ENCODE peak calls at places on chromosomes 1 and 21, in four cellular contexts. One of them, this sample, is unnamed.

GRCh38 chr1:198775606-198776005 is 136.8 kb downstream of the PTPRC start:
- DNase-seq in endothelial cell of umbilical vein: no peak
- DNase-seq in breast epithelium: no peak
- DNase-seq in OCI-LY7: no peak
- DNase-seq in this sample: no peak

GRCh38 chr1:24186993-24187790 is at the start of gene IFNLR1:
- DNase-seq in breast epithelium: peak; percentile 82
- DNase-seq in OCI-LY7: peak; percentile 91
- DNase-seq in endothelial cell of umbilical vein: no peak
- DNase-seq in this sample: peak; percentile 96

GRCh38 chr1:108182854-108183253 is 17.3 kb downstream of the SLC25A24 start:
- DNase-seq in OCI-LY7: no peak
- DNase-seq in endothelial cell of umbilical vein: no peak
- DNase-seq in breast epithelium: no peak
- DNase-seq in this sample: no peak

GRCh38 chr1:204419064-204419403 is 7.4 kb upstream of the PPP1R15B start:
- DNase-seq in OCI-LY7: no peak
- DNase-seq in breast epithelium: no peak
- DNase-seq in endothelial cell of umbilical vein: peak; percentile 46
- DNase-seq in this sample: no peak

GRCh38 chr1:160353223-160353622 is 10.0 kb downstream of the NCSTN start:
- DNase-seq in breast epithelium: no peak
- DNase-seq in OCI-LY7: no peak
- DNase-seq in endothelial cell of umbilical vein: no peak
- DNase-seq in this sample: no peak

GRCh38 chr1:224497714-224498573 is 63.3 kb upstream of the WDR26 start:
- DNase-seq in endothelial cell of umbilical vein: peak; percentile 89
- DNase-seq in breast epithelium: peak; percentile 33
- DNase-seq in OCI-LY7: peak; percentile 24
- DNase-seq in this sample: peak; percentile 86

GRCh38 chr1:116325922-116326321 is 47.1 kb upstream of the ATP1A1 start:
- DNase-seq in breast epithelium: no peak
- DNase-seq in endothelial cell of umbilical vein: no peak
- DNase-seq in OCI-LY7: peak; percentile 80
- DNase-seq in this sample: no peak

GRCh38 chr21:16280731-16281130 is 550.9 kb downstream of the USP25 start:
- DNase-seq in OCI-LY7: no peak
- DNase-seq in endothelial cell of umbilical vein: peak; percentile 62
- DNase-seq in breast epithelium: no peak
- DNase-seq in this sample: no peak

GRCh38 chr1:246577720-246578106 is 11.5 kb downstream of the CNST start:
- DNase-seq in breast epithelium: no peak
- DNase-seq in endothelial cell of umbilical vein: peak; percentile 37
- DNase-seq in OCI-LY7: no peak
- DNase-seq in this sample: no peak

GRCh38 chr1:9494936-9495758 is 44.1 kb upstream of the SLC25A33 start:
- DNase-seq in breast epithelium: no peak
- DNase-seq in endothelial cell of umbilical vein: peak; percentile 42
- DNase-seq in OCI-LY7: peak; percentile 82
- DNase-seq in this sample: peak; percentile 81

GRCh38 chr21:44596068-44596725 is 3.9 kb upstream of the KRTAP10-6 start:
- DNase-seq in OCI-LY7: no peak
- DNase-seq in endothelial cell of umbilical vein: no peak
- DNase-seq in breast epithelium: no peak
- DNase-seq in this sample: no peak

GRCh38 chr1:225879521-225880209 is 2.5 kb downstream of the TMEM63A start:
- DNase-seq in OCI-LY7: peak; percentile 45
- DNase-seq in breast epithelium: peak; percentile 51
- DNase-seq in endothelial cell of umbilical vein: no peak
- DNase-seq in this sample: no peak

GRCh38 chr1:226638001-226638601 is 89.5 kb downstream of the STUM start:
- DNase-seq in breast epithelium: no peak
- DNase-seq in endothelial cell of umbilical vein: no peak
- DNase-seq in OCI-LY7: no peak
- DNase-seq in this sample: no peak

GRCh38 chr1:161817155-161817730 is 51.1 kb downstream of the ATF6 start:
- DNase-seq in breast epithelium: no peak
- DNase-seq in endothelial cell of umbilical vein: no peak
- DNase-seq in OCI-LY7: no peak
- DNase-seq in this sample: no peak

GRCh38 chr1:54819195-54819536 is 18.0 kb upstream of the TTC22 start:
- DNase-seq in endothelial cell of umbilical vein: no peak
- DNase-seq in OCI-LY7: no peak
- DNase-seq in breast epithelium: peak; percentile 31
- DNase-seq in this sample: no peak

GRCh38 chr1:94924967-94925366 is 1.9 kb downstream of the CNN3 start:
- DNase-seq in endothelial cell of umbilical vein: peak; percentile 59
- DNase-seq in OCI-LY7: no peak
- DNase-seq in breast epithelium: no peak
- DNase-seq in this sample: no peak

GRCh38 chr1:47201179-47201578 is 11.3 kb upstream of the PDZK1IP1 start:
- DNase-seq in endothelial cell of umbilical vein: peak; percentile 29
- DNase-seq in OCI-LY7: no peak
- DNase-seq in breast epithelium: no peak
- DNase-seq in this sample: no peak

GRCh38 chr1:111660204-111661150 is 40.9 kb downstream of the RAP1A start:
- DNase-seq in endothelial cell of umbilical vein: no peak
- DNase-seq in breast epithelium: no peak
- DNase-seq in OCI-LY7: no peak
- DNase-seq in this sample: no peak

GRCh38 chr1:79322511-79323027 is 316.0 kb upstream of the ADGRL4 start:
- DNase-seq in OCI-LY7: no peak
- DNase-seq in breast epithelium: no peak
- DNase-seq in endothelial cell of umbilical vein: no peak
- DNase-seq in this sample: no peak

GRCh38 chr1:51385776-51386175 is 55.4 kb upstream of the TTC39A start:
- DNase-seq in endothelial cell of umbilical vein: no peak
- DNase-seq in breast epithelium: no peak
- DNase-seq in OCI-LY7: no peak
- DNase-seq in this sample: no peak
- TF ChIP-seq CTCF in endothelial cell of umbilical vein: no peak
- TF ChIP-seq CTCF in breast epithelium: no peak
- TF ChIP-seq CTCF in OCI-LY7: no peak
- TF ChIP-seq CTCF in this sample: no peak

GRCh38 chr1:51341876-51342496 is 11.6 kb upstream of the TTC39A start:
- DNase-seq in OCI-LY7: peak; percentile 50
- DNase-seq in breast epithelium: no peak
- DNase-seq in endothelial cell of umbilical vein: no peak
- DNase-seq in this sample: peak; percentile 78
- TF ChIP-seq CTCF in OCI-LY7: peak; percentile 67
- TF ChIP-seq CTCF in breast epithelium: no peak
- TF ChIP-seq CTCF in endothelial cell of umbilical vein: no peak
- TF ChIP-seq CTCF in this sample: no peak

DNA sequence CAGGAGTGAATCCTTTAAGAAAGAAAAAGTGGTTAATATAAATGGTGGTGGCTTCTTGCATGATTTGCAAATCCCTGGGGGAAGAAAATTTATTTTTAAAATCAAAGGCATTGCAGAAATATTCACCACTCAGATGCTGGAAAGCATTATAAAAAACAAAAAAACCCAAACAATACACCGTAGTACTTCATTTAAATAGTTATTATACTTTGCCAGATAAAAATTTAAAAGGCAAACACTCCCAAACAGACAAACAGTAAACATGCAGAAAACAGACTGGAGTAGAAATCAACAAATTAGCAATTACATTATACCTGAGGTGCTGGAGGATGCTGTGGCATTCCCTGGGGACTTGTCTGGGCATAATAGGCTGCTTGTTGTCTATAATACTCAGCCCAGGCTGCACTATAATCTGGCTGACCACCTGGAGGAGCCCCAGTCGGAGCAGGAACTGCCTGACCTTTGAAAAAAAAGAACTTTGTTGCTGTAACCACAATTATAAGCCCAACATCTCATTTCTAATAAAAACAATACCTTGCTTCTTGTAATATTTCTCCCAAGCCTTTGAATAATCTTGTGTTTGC is 29.9 kb downstream of the FUBP1 start:
- DNase-seq in breast epithelium: no peak
- DNase-seq in OCI-LY7: peak; percentile 27
- DNase-seq in endothelial cell of umbilical vein: peak; percentile 74
- DNase-seq in this sample: no peak
- TF ChIP-seq CTCF in breast epithelium: no peak
- TF ChIP-seq CTCF in OCI-LY7: peak; percentile 32
- TF ChIP-seq CTCF in endothelial cell of umbilical vein: peak; percentile 30
- TF ChIP-seq CTCF in this sample: no peak

DNA sequence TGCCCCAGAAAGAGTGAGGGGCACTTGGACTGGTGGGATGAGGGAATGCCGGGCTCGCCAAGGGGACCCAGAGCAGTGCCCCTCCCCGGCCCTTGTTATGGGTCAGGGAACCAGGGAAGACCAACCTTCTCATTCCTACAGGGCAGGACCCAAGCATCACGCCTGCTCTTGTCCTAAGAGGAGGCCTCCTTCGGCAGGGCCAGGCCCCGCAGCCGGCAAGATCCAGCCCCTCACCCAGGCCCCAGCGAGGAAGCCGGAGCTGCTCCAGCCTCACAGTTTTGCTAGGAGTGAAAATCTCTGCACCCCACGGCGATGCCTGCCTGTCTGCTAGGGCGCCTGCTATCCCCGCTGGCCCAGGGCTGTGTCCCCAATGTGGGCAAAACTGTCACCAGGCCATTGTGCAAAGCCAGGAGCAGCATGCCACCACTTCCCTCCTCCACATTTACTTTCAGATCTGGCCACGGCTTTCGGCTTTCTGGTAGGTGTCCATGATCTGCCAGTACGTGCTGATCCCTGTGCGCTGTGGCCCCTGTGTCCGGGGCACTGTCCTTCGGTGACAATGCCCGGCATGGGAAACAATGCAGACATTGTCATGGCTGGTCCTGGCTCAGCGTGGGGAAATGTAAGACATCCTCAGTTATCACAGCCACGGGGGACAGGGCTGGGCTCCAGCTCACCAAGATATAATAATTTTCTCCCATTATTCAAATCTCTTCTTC is 9.6 kb downstream of the ACTRT2 start:
- DNase-seq in endothelial cell of umbilical vein: no peak
- DNase-seq in breast epithelium: no peak
- DNase-seq in OCI-LY7: no peak
- DNase-seq in this sample: no peak
- TF ChIP-seq CTCF in endothelial cell of umbilical vein: no peak
- TF ChIP-seq CTCF in breast epithelium: no peak
- TF ChIP-seq CTCF in OCI-LY7: no peak
- TF ChIP-seq CTCF in this sample: no peak

GRCh38 chr1:240031414-240031813 is 60.3 kb upstream of the FMN2 start:
- DNase-seq in breast epithelium: no peak
- DNase-seq in OCI-LY7: no peak
- DNase-seq in endothelial cell of umbilical vein: peak; percentile 55
- DNase-seq in this sample: no peak

GRCh38 chr1:240033406-240033805 is 58.3 kb upstream of the FMN2 start:
- DNase-seq in OCI-LY7: no peak
- DNase-seq in breast epithelium: no peak
- DNase-seq in endothelial cell of umbilical vein: no peak
- DNase-seq in this sample: no peak

GRCh38 chr1:240030236-240030635 is 61.4 kb upstream of the FMN2 start:
- DNase-seq in endothelial cell of umbilical vein: no peak
- DNase-seq in OCI-LY7: no peak
- DNase-seq in breast epithelium: no peak
- DNase-seq in this sample: no peak

GRCh38 chr1:240029418-240029817 is 62.3 kb upstream of the FMN2 start:
- DNase-seq in endothelial cell of umbilical vein: no peak
- DNase-seq in breast epithelium: no peak
- DNase-seq in OCI-LY7: no peak
- DNase-seq in this sample: no peak

DNA sequence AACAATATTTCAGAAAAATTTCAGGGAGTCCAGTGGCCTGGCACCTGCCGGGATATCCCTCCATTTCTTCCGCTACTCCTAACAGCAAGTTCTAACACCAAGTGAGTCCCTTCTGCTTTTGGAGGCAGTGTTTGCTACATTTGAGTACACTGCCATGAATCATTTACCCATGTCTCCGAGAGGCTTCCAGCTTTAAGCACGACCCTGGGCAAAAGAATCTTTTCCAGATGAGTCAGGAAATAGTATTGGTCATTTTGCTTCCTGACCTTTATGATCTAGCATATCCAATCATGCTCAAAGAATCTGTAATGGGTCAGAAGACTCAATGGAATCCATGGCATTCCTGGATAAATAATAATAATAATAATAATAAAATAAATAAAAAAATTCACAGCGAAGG is 60.7 kb upstream of the FMN2 start:
- DNase-seq in breast epithelium: no peak
- DNase-seq in OCI-LY7: no peak
- DNase-seq in endothelial cell of umbilical vein: peak; percentile 78
- DNase-seq in this sample: no peak
- TF ChIP-seq CTCF in breast epithelium: no peak
- TF ChIP-seq CTCF in OCI-LY7: no peak
- TF ChIP-seq CTCF in endothelial cell of umbilical vein: no peak
- TF ChIP-seq CTCF in this sample: no peak

DNA sequence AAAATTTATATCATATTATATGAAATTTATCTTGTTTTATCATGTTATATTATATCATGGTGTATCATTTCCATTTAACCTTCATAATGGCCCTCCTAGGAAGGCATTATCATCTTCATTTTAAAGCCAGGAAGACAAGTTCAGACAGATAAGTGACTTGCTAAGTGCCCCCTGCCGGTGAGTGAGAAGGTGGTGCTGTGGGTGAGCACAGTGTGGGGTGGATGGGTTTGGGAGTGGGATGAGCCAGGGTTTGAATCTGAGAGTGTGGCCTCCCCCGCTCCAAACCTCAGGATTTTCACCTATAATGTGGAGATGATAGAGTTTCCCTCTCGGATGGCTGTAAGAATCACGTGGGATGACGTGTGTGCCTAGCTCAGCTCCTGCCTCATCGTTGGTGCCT is 108.7 kb upstream of the IGSF21 start:
- DNase-seq in breast epithelium: no peak
- DNase-seq in OCI-LY7: no peak
- DNase-seq in endothelial cell of umbilical vein: no peak
- DNase-seq in this sample: no peak
- TF ChIP-seq CTCF in breast epithelium: no peak
- TF ChIP-seq CTCF in OCI-LY7: no peak
- TF ChIP-seq CTCF in endothelial cell of umbilical vein: no peak
- TF ChIP-seq CTCF in this sample: no peak

GRCh38 chr1:201505505-201505893 is 1.4 kb downstream of the CSRP1 start:
- DNase-seq in OCI-LY7: no peak
- DNase-seq in breast epithelium: no peak
- DNase-seq in endothelial cell of umbilical vein: peak; percentile 75
- DNase-seq in this sample: no peak
- TF ChIP-seq CTCF in OCI-LY7: no peak
- TF ChIP-seq CTCF in breast epithelium: no peak
- TF ChIP-seq CTCF in endothelial cell of umbilical vein: no peak
- TF ChIP-seq CTCF in this sample: no peak

DNA sequence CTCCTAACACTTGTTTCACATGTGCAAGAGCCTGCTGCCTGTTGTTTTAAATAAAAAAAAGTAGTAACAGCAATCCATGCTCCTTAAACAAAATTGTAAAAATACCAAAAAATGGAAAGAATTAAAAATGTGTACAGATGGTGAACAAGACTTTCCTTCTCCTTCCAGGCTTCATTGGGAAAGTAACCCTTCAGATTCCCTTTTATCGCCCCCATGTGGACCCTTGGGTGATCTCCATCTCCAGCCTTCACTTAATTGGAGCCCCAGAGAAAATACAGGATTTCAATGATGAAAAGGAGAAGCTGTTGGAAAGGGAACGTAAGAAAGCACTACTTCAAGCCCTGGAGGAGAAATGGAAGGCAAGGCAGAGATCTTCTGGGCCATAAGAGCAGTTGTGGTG is 14.2 kb downstream of the VPS13D start:
- DNase-seq in OCI-LY7: peak; percentile 4
- DNase-seq in endothelial cell of umbilical vein: peak; percentile 35
- DNase-seq in breast epithelium: no peak
- DNase-seq in this sample: peak; percentile 37
- TF ChIP-seq CTCF in OCI-LY7: peak; percentile 82
- TF ChIP-seq CTCF in endothelial cell of umbilical vein: peak; percentile 53
- TF ChIP-seq CTCF in breast epithelium: peak; percentile 13
- TF ChIP-seq CTCF in this sample: peak; percentile 36

This sample was measured in GM20000.